ENCODE peak calls at places on chromosomes 7 and 10, in seven cellular contexts. Z is SK-N-SH, J is HCT116, B is GM12878, I is K562, U is HepG2, Y is H1. P is an unnamed sample.
A peak's percentile ranks its signal among the peaks of the same experiment; 100 is the strongest.

GRCh38 chr10:78182841-78183240 is 149.2 kb downstream of the RPS24 start:
- DNase-seq in J (no peak), Y (no peak), Z (no peak), U (no peak), B (no peak), I (no peak), P (no peak)

GRCh38 chr10:44874176-44874575 is 37.0 kb upstream of the TMEM72 start:
- DNase-seq in Y (no peak), J (no peak), U (no peak), Z (no peak), I (no peak), B (no peak), P (peak; percentile 59)

GRCh38 chr10:96014473-96015102 is 28.8 kb upstream of the CCNJ start:
- DNase-seq in I (peak; percentile 15), Y (no peak), B (no peak), Z (no peak), J (no peak), U (no peak), P (no peak)

GRCh38 chr10:48266528-48266927 is 8.0 kb downstream of the FRMPD2 start:
- DNase-seq in Z (no peak), Y (no peak), I (no peak), B (no peak), J (no peak), U (no peak), P (no peak)

GRCh38 chr10:12712284-12712983 is 289.1 kb downstream of the CCDC3 start:
- DNase-seq in I (no peak), B (no peak), Z (no peak), J (no peak), Y (no peak), U (no peak), P (no peak)

GRCh38 chr7:113810108-113810748 is 108.6 kb downstream of the PPP1R3A start:
- DNase-seq in Z (no peak), B (no peak), I (no peak), U (no peak), J (no peak), Y (no peak), P (no peak)

GRCh38 chr10:69838853-69839252 is 37.1 kb downstream of the COL13A1 start:
- DNase-seq in Z (no peak), I (no peak), Y (no peak), J (no peak), B (no peak), U (no peak), P (no peak)

GRCh38 chr7:85516675-85517074 is 329.8 kb upstream of the SEMA3D start:
- DNase-seq in U (no peak), Z (no peak), I (no peak), Y (no peak), J (no peak), B (no peak), P (no peak)

GRCh38 chr7:16975712-16976111 is 93.9 kb upstream of the AGR3 start:
- DNase-seq in J (no peak), U (no peak), B (no peak), I (no peak), Y (no peak), Z (no peak), P (no peak)

GRCh38 chr7:20299647-20300312 is 30.9 kb upstream of the ITGB8 start:
- DNase-seq in J (no peak), B (peak; percentile 83), Y (no peak), I (no peak), U (no peak), Z (no peak), P (no peak)

GRCh38 chr10:104297697-104298660 is 29.0 kb downstream of the GSTO2 start:
- DNase-seq in Z (no peak), I (peak; percentile 53), J (no peak), U (no peak), Y (peak; percentile 50), B (no peak), P (peak; percentile 6)

GRCh38 chr10:101444499-101444898 is 90.5 kb downstream of the BTRC start:
- DNase-seq in B (no peak), U (no peak), I (no peak), Z (no peak), J (no peak), Y (no peak), P (peak; percentile 22)

GRCh38 chr7:22380333-22380732 is 23.4 kb upstream of the RAPGEF5 start:
- DNase-seq in B (no peak), J (no peak), Z (no peak), Y (no peak), I (no peak), U (no peak), P (no peak)

GRCh38 chr7:134750083-134751062 is 29.1 kb upstream of the CALD1 start:
- DNase-seq in Z (peak; percentile 47), B (no peak), J (peak; percentile 51), U (peak; percentile 27), I (peak; percentile 90), Y (peak; percentile 50), P (peak; percentile 59)

GRCh38 chr7:36430171-36430570 is 40.5 kb downstream of the ANLN start:
- DNase-seq in I (no peak), Y (no peak), B (no peak), U (no peak), J (no peak), Z (no peak), P (no peak)

GRCh38 chr10:124025638-124026336 is 67.6 kb downstream of the CHST15 start:
- DNase-seq in U (peak; percentile 48), I (no peak), Z (peak; percentile 53), J (peak; percentile 15), B (no peak), Y (no peak), P (peak; percentile 52)

GRCh38 chr7:29797112-29797944 is 9.0 kb upstream of the WIPF3 start:
- DNase-seq in Z (no peak), I (peak; percentile 19), J (no peak), Y (no peak), B (no peak), U (no peak), P (no peak)

GRCh38 chr7:132134814-132135445 is 441.3 kb downstream of the PLXNA4 start:
- DNase-seq in Z (no peak), I (no peak), B (no peak), U (no peak), Y (no peak), J (no peak), P (no peak)
- TF ChIP-seq JUND in Z (no peak), I (no peak), B (no peak), U (no peak), Y (no peak), J (no peak), P (no peak)

GRCh38 chr7:1884583-1885350 is 214.7 kb downstream of the ELFN1 start:
- DNase-seq in B (no peak), Z (no peak), I (peak; percentile 20), J (no peak), Y (no peak), U (no peak), P (no peak)
- TF ChIP-seq JUND in B (no peak), Z (no peak), I (no peak), J (no peak), Y (no peak), U (no peak), P (no peak)

DNA sequence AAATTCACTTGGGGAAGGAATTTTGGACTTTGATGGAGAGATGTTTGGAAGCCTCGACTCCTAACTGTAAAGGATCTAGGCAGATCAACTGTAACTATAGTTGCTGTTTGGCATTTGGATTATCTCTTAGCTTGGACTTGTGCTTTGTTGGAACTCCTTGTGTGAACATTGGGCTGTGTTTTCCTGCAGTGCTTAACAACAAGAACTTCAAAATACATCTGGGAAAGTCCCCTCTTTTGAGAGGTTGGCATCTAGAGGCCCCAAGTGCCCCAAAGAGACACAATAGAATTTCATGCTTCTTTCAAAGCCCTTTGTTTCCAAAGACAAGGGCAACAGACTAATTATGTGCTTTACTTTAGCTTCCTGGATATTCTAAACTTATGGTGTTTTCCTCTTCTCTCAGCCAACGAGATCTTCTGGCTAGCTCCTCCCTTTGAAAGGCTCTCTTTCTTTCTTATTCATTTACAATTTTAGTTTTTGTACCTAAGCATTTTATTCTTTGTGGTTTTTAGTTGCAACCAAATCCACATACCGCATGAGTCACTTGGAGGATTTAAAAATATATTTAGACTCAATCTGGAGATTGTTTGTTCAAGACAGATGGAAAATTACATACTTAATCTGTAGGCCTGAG is 11.6 kb downstream of the ABCA13 start:
- DNase-seq in Y (no peak), Z (no peak), J (no peak), B (no peak), U (no peak), I (no peak), P (no peak)
- TF ChIP-seq JUND in Y (no peak), Z (peak; percentile 14), J (no peak), B (no peak), U (no peak), I (no peak), P (no peak)

GRCh38 chr7:80017101-80017500 is 117.5 kb upstream of the GNAI1 start:
- DNase-seq in U (no peak), Y (no peak), B (no peak), I (no peak), Z (no peak), J (no peak), P (no peak)

GRCh38 chr7:80014507-80014906 is 120.1 kb upstream of the GNAI1 start:
- DNase-seq in I (no peak), J (no peak), U (no peak), Z (no peak), B (no peak), Y (no peak), P (no peak)

DNA sequence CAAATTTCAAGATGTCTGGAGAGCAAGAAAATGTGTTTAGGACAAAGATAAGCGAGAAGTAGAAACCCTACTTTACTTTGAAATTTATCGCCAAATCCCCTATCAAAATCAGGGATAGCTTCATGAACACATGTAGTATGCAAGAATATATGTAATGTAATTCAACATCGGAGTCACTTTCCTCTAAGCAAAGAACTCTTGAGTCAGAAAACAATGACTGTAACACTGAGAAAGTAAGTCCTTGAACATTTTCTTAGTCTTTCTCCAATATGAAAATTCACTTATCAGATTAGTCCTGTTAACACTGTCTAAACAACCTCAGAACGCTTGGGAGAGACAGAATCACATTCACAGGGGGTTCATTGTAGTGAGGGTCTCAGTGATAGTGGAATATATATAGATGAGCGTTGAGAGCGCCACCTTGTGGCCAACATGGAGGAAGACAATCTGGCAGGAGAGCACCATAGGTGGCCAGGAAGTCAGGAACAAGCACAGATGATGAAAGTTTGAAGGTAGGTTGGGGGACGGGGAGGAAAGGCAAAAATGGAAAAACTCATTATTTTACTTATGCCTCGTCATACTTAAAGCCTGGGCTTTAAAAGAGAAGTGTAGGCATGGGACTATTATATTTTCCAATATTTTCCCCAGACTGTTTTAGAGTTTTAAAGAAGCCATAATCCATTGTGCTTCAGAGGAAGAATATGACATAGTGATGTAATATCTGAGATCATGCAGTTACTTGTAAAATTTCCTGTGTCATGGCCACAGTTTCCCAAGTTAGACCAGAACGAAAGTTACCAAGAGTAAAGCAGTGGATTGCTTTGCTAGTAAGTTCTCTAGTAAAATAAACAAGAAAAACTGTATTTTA is 115.5 kb upstream of the GNAI1 start:
- DNase-seq in J (peak; percentile 54), B (no peak), Z (peak; percentile 80), Y (peak; percentile 27), I (peak; percentile 69), U (peak; percentile 43), P (peak; percentile 44)
- TF ChIP-seq JUND in J (no peak), B (no peak), Z (no peak), Y (no peak), I (no peak), U (no peak), P (no peak)

DNA sequence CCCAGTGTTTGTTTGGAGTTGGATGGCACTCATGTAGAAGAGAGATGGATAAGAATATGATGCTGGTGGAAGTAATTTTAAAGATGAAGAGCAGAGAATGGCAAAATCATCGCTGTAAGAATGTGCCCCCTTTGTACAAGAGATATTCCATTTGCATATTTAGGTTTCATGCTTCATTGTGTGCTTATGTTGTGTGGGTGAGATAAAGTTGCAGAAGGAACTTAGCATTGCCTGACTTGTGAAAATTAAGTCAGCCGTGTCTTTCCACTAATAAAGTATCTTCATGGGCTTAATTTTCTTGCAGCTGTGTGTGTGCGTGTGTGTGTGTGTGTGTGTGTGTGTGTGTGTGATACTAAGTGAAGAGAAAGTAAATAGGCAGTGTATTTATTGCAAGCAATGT is 381.9 kb downstream of the OTUD1 start:
- DNase-seq in Z (no peak), J (no peak), U (no peak), Y (no peak), B (no peak), I (no peak), P (no peak)
- TF ChIP-seq JUND in Z (no peak), J (no peak), U (no peak), Y (no peak), B (no peak), I (no peak), P (no peak)

P was measured in T47D.